ENCODE peak calls at places on chromosomes 6 and 20, in six cellular contexts. R, W, L, N, C and O are unnamed samples.

GRCh38 chr6:115729036-115729435 is 331.7 kb downstream of the FRK start:
- DNase-seq in R (no peak), W (no peak), L (no peak), N (no peak), C (no peak), O (no peak)

GRCh38 chr20:33209789-33210188 is 7.4 kb upstream of the BPIFA3 start:
- DNase-seq in R (peak), W (peak), L (peak), N (peak), C (peak), O (no peak)

GRCh38 chr6:170285482-170285881 is 5.4 kb downstream of the DLL1 start:
- DNase-seq in R (no peak), W (no peak), L (peak), N (no peak), C (no peak), O (peak)

GRCh38 chr6:150835620-150836019 is 29.9 kb upstream of the MTHFD1L start:
- DNase-seq in R (no peak), W (no peak), L (no peak), N (no peak), C (no peak), O (no peak)

GRCh38 chr20:10185741-10186558 is 32.7 kb upstream of the SNAP25 start:
- DNase-seq in R (no peak), W (no peak), L (no peak), N (no peak), C (no peak), O (no peak)

GRCh38 chr6:90249458-90249857 is 47.2 kb downstream of the BACH2 start:
- DNase-seq in R (no peak), W (no peak), L (no peak), N (no peak), C (no peak), O (no peak)

GRCh38 chr6:21026576-21027273 is 492.5 kb downstream of the CDKAL1 start:
- DNase-seq in R (no peak), W (no peak), L (no peak), N (peak), C (no peak), O (no peak)

GRCh38 chr20:24809606-24810005 is 139.5 kb upstream of the CST7 start:
- DNase-seq in R (no peak), W (no peak), L (no peak), N (no peak), C (no peak), O (no peak)

GRCh38 chr6:107690864-107691661 is 133.1 kb downstream of the SCML4 start:
- DNase-seq in R (no peak), W (no peak), L (no peak), N (peak), C (peak), O (peak)

GRCh38 chr6:90907931-90908655 is 321.2 kb upstream of the MAP3K7 start:
- DNase-seq in R (no peak), W (no peak), L (no peak), N (no peak), C (no peak), O (no peak)

GRCh38 chr20:9294081-9294480 is 220.3 kb upstream of the LAMP5 start:
- DNase-seq in R (no peak), W (no peak), L (no peak), N (peak), C (no peak), O (no peak)

GRCh38 chr20:46828471-46828870 is 66.2 kb upstream of the EYA2 start:
- DNase-seq in R (no peak), W (no peak), L (no peak), N (peak), C (no peak), O (no peak)

GRCh38 chr20:6868864-6869263 is 101.4 kb downstream of the BMP2 start:
- DNase-seq in R (no peak), W (no peak), L (no peak), N (no peak), C (no peak), O (no peak)

GRCh38 chr6:139965393-139965792 is 590.9 kb upstream of the CITED2 start:
- DNase-seq in R (no peak), W (no peak), L (no peak), N (peak), C (no peak), O (no peak)

GRCh38 chr20:4225778-4226177 is 210.4 kb upstream of the RNF24 start:
- DNase-seq in R (no peak), W (no peak), L (no peak), N (peak), C (peak), O (no peak)

GRCh38 chr6:23325065-23325464 is 755.7 kb downstream of the HDGFL1 start:
- DNase-seq in R (no peak), W (no peak), L (no peak), N (no peak), C (no peak), O (no peak)

GRCh38 chr6:36600564-36601146 is 6.5 kb downstream of the SRSF3 start:
- DNase-seq in R (no peak), W (no peak), L (no peak), N (no peak), C (no peak), O (no peak)

GRCh38 chr6:36604090-36605060 is 10.2 kb downstream of the SRSF3 start:
- DNase-seq in R (no peak), W (no peak), L (no peak), N (no peak), C (no peak), O (peak)

GRCh38 chr6:36605102-36605501 is 10.9 kb downstream of the SRSF3 start:
- DNase-seq in R (no peak), W (no peak), L (no peak), N (no peak), C (no peak), O (peak)

GRCh38 chr6:36605560-36606391 is 11.6 kb downstream of the SRSF3 start:
- DNase-seq in R (no peak), W (no peak), L (no peak), N (no peak), C (no peak), O (peak)

GRCh38 chr6:36603222-36604089 is 9.3 kb downstream of the SRSF3 start:
- DNase-seq in R (no peak), W (no peak), L (no peak), N (no peak), C (no peak), O (no peak)
- TF ChIP-seq POLR2A in R (no peak), W (no peak), L (no peak), N (no peak), C (no peak), O (no peak)

GRCh38 chr6:24959333-24959732 is 23.6 kb upstream of the RIPOR2 start:
- DNase-seq in R (no peak), W (no peak), L (no peak), N (no peak), C (no peak), O (no peak)

GRCh38 chr6:24961852-24962251 is 26.1 kb upstream of the RIPOR2 start:
- DNase-seq in R (no peak), W (no peak), L (no peak), N (no peak), C (no peak), O (no peak)

GRCh38 chr6:24963887-24964570 is 28.3 kb upstream of the RIPOR2 start:
- DNase-seq in R (peak), W (no peak), L (no peak), N (no peak), C (no peak), O (no peak)

GRCh38 chr6:24960991-24961475 is 25.3 kb upstream of the RIPOR2 start:
- DNase-seq in R (peak), W (no peak), L (no peak), N (no peak), C (no peak), O (no peak)
- TF ChIP-seq POLR2A in R (no peak), W (no peak), L (no peak), N (no peak), C (no peak), O (no peak)

DNA sequence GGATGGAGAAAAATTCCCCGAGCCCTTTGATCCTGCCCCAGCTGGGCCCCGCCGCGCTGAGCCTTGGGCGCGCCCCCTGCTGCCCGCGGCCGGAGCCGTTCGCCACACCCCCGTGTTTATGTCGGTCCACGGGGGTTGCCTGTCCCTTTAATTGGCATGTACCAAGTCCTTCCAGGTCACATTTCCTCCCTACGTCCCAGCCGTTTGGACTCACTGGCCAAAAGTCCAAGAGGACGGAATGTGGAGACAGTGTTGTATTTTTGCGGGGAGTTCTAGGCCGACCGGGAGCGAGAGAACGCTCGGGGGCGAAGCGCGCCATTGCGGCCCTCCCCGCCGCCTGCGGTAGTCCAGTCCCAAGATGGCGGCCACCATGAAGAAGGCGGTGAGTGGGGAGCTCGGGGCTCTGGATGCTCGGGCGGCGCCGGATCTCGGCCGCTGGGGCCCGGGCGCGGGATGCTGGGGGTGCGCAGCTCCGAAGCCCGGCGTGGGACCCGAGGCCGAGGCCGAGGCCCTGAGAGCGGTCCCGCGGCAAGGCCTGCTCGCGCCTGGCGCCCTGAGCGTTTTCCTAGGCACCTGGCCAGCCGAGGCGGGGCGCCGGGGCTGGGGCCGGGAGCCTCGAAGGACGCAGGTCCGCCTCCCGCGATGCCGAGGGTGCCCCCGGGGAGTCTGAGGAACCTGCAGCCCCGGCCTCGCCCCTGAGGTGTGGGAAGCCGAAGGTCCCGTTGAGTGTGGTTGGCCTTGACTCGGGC is at the start of gene PFDN4:
- DNase-seq in R (peak), W (peak), L (peak), N (peak), C (peak), O (peak)
- TF ChIP-seq POLR2A in R (no peak), W (peak), L (no peak), N (peak), C (peak), O (no peak)

GRCh38 chr6:165883851-165884640 is 221.0 kb upstream of the PDE10A start:
- DNase-seq in R (no peak), W (no peak), L (no peak), N (peak), C (no peak), O (no peak)

GRCh38 chr6:165886169-165886568 is 223.1 kb upstream of the PDE10A start:
- DNase-seq in R (no peak), W (no peak), L (no peak), N (no peak), C (no peak), O (no peak)

GRCh38 chr6:165880721-165881120 is 217.7 kb upstream of the PDE10A start:
- DNase-seq in R (no peak), W (no peak), L (no peak), N (peak), C (no peak), O (no peak)

GRCh38 chr6:165881812-165882211 is 218.8 kb upstream of the PDE10A start:
- DNase-seq in R (no peak), W (no peak), L (no peak), N (no peak), C (no peak), O (no peak)

GRCh38 chr6:165884813-165885765 is 222.0 kb upstream of the PDE10A start:
- DNase-seq in R (peak), W (peak), L (peak), N (peak), C (peak), O (peak)
- TF ChIP-seq POLR2A in R (no peak), W (no peak), L (no peak), N (peak), C (no peak), O (no peak)

GRCh38 chr6:7887278-7887991 is 23.2 kb downstream of the TXNDC5 start:
- DNase-seq in R (no peak), W (no peak), L (no peak), N (no peak), C (no peak), O (no peak)
- TF ChIP-seq POLR2A in R (no peak), W (no peak), L (no peak), N (no peak), C (no peak), O (no peak)

GRCh38 chr20:35619196-35620095 is 3.8 kb downstream of the SPAG4 start:
- DNase-seq in R (peak), W (peak), L (peak), N (peak), C (peak), O (peak)
- TF ChIP-seq POLR2A in R (no peak), W (peak), L (no peak), N (peak), C (no peak), O (no peak)

GRCh38 chr6:137761487-137761886 is 105.6 kb upstream of the TNFAIP3 start:
- DNase-seq in R (no peak), W (no peak), L (no peak), N (no peak), C (no peak), O (no peak)
- TF ChIP-seq POLR2A in R (no peak), W (no peak), L (no peak), N (no peak), C (no peak), O (no peak)

GRCh38 chr6:73542882-73543281 is 22.1 kb upstream of the EEF1A1 start:
- DNase-seq in R (no peak), W (no peak), L (no peak), N (no peak), C (no peak), O (no peak)
- TF ChIP-seq POLR2A in R (no peak), W (no peak), L (no peak), N (no peak), C (no peak), O (no peak)